ENCODE peak calls at places on chromosomes 11 and 22, in six cellular contexts. I is H9, Z is IMR-90, D is neuronal stem cell, W is trophoblast cell, C is H1. S is an unnamed sample.

GRCh38 chr11:126871792-126872191 is 128.8 kb downstream of the KIRREL3 start:
- DNase-seq in I (no peak), Z (peak; percentile 20), D (no peak), W (no peak), C (no peak), S (no peak)

GRCh38 chr22:47098121-47098520 is 335.7 kb downstream of the TBC1D22A start:
- DNase-seq in I (no peak), Z (no peak), D (no peak), W (no peak), C (no peak), S (no peak)

GRCh38 chr22:43128928-43129424 is 14.2 kb downstream of the MCAT start:
- DNase-seq in I (no peak), Z (no peak), D (no peak), W (no peak), C (peak; percentile 57), S (no peak)

GRCh38 chr11:98616256-98616655 is 404.5 kb upstream of the CNTN5 start:
- DNase-seq in I (no peak), Z (no peak), D (no peak), W (no peak), C (no peak), S (no peak)

GRCh38 chr11:117180020-117180419 is 1.5 kb downstream of the SIDT2 start:
- DNase-seq in I (peak; percentile 24), Z (no peak), D (no peak), W (no peak), C (no peak), S (peak; percentile 48)

GRCh38 chr11:92841719-92842118 is 127.7 kb upstream of the MTNR1B start:
- DNase-seq in I (no peak), Z (peak; percentile 6), D (no peak), W (no peak), C (no peak), S (no peak)

GRCh38 chr11:105181100-105181499 is 41.5 kb upstream of the CARD18 start:
- DNase-seq in I (no peak), Z (peak; percentile 76), D (no peak), W (peak; percentile 29), C (no peak), S (peak; percentile 82)

GRCh38 chr11:65555693-65556231 is 2.4 kb downstream of the LTBP3 start:
- DNase-seq in I (no peak), Z (peak; percentile 88), D (no peak), W (peak; percentile 70), C (no peak), S (peak; percentile 77)

GRCh38 chr22:49103314-49104052 is 724.2 kb downstream of the BRD1 start:
- DNase-seq in I (no peak), Z (no peak), D (no peak), W (no peak), C (no peak), S (no peak)

GRCh38 chr22:39723463-39723862 is 152.9 kb downstream of the CACNA1I start:
- DNase-seq in I (no peak), Z (no peak), D (no peak), W (no peak), C (no peak), S (no peak)

GRCh38 chr11:6746086-6746618 is 25.6 kb downstream of the OR2AG2 start:
- DNase-seq in I (no peak), Z (no peak), D (no peak), W (no peak), C (no peak), S (peak; percentile 15)

GRCh38 chr11:121657191-121657590 is 204.4 kb upstream of the SORL1-AS1 start:
- DNase-seq in I (no peak), Z (no peak), D (no peak), W (no peak), C (no peak), S (no peak)

GRCh38 chr11:111123463-111124398 is 121.8 kb upstream of the POU2AF2 start:
- DNase-seq in I (no peak), Z (no peak), D (no peak), W (no peak), C (no peak), S (no peak)

GRCh38 chr11:848380-848931 is 5.8 kb downstream of the TSPAN4 start:
- DNase-seq in I (peak; percentile 65), Z (no peak), D (no peak), W (no peak), C (peak; percentile 85), S (peak; percentile 50)

GRCh38 chr22:29211066-29211841 is 5.6 kb downstream of the EMID1 start:
- DNase-seq in I (no peak), Z (no peak), D (no peak), W (no peak), C (no peak), S (no peak)

GRCh38 chr11:80096736-80097135 is 655.9 kb upstream of the TENM4 start:
- DNase-seq in I (no peak), Z (peak; percentile 87), D (no peak), W (no peak), C (no peak), S (peak; percentile 66)
- H2AFZ ChIP-seq in I (no peak overlapping the region), Z (no peak overlapping the region), D (no peak overlapping the region), W (no peak overlapping the region), C (no peak overlapping the region), S (no peak overlapping the region)

DNA sequence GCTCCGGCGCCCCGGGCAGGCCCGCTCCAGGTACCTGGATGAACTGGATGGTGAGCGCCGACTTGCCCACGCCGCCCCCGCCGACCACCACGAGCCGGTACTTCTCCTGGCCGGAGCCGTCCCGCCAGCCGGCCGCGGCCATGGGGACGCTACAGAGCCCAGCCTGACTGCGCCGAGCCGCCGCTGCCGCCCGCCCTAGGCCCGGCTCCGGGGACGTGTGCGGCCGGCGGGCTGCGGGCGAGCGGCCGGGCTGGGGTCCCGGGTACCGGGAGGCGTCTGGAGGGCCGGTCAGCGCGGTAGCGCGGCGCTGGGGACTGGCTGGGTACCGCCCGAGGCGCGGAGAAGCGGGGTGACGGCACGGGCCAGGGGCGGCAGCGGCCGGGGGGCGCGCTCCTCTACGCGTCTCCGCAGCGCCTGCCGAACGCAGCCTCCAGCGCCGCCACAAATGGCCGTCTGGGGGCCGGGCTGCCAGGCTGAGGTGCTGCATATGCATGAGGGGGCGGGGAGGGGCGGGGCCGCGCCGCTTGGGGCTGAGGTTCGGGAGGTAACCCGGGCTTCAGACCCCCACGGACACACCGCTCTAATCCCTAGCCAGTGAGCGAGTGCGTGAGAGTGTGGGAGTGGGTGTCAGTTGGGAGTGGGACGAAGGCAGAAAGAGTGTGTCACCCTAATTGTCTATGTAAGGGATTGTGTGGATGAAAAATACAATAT is at the start of gene RRAS2:
- DNase-seq in I (peak; percentile 86), Z (peak; percentile 65), D (peak; percentile 77), W (peak; percentile 75), C (peak; percentile 84), S (peak; percentile 82)
- H2BK5ac ChIP-seq in I (no peak within 1 kb of the TSS), Z (peak within 1 kb of the TSS; percentile 76), D (peak within 1 kb of the TSS; percentile 39), W (peak within 1 kb of the TSS; percentile 78), C (peak within 1 kb of the TSS; percentile 53), S (peak within 1 kb of the TSS; percentile 96)

GRCh38 chr11:63986932-63987513 is 785 bp downstream of the OTUB1 start:
- DNase-seq in I (no peak), Z (no peak), D (no peak), W (no peak), C (no peak), S (no peak)
- H2AFZ ChIP-seq in I (no peak overlapping the region), Z (peak overlapping the region; percentile 96), D (peak overlapping the region; percentile 86), W (peak overlapping the region; percentile 78), C (no peak overlapping the region), S (no peak overlapping the region)

DNA sequence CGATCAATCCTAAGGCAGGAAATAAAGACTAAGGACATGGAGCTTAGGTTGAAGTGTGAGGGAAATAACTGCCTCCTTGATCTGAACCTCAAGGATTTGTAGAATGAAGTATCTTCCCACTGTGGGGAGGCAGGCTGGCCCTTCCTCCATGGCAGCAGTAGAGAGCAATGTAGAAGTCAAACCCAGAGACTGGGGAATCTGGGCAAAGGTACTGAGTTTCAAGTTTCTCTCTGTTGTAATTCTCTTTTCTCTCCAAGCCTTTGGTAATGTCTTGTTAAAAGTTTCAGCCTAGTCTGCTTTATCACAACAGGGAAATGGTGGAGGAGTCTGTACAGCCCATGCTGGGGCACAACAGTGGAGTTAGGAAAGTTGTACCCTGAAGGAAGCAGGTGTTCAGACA is 49.5 kb downstream of the ADM start:
- DNase-seq in I (no peak), Z (no peak), D (no peak), W (no peak), C (no peak), S (no peak)
- H2BK5ac ChIP-seq in I (no peak overlapping the region), Z (no peak overlapping the region), D (no peak overlapping the region), W (no peak overlapping the region), C (peak overlapping the region; percentile 83), S (no peak overlapping the region)

S was measured in mesenchymal stem cell.